ENCODE peak calls at places on chromosomes 1 and 21, in six cellular contexts. I, B, M, D, L and E are unnamed samples.

GRCh38 chr1:94039514-94039870 is 81.5 kb downstream of the ABCA4 start:
- DNase-seq in I (no peak), D (peak; percentile 54), M (peak; percentile 86), B (peak; percentile 83), L (peak; percentile 86), E (no peak)

GRCh38 chr1:55213885-55214213 is 1.3 kb downstream of the USP24 start:
- DNase-seq in M (no peak), D (no peak), B (no peak), L (no peak), I (no peak), E (no peak)

GRCh38 chr1:37947364-37947763 is 511 bp upstream of the INPP5B start:
- DNase-seq in D (no peak), B (no peak), L (no peak), I (no peak), M (no peak), E (no peak)

GRCh38 chr21:45114072-45114471 is 39.7 kb downstream of the ADARB1 start:
- DNase-seq in D (no peak), I (no peak), B (no peak), M (no peak), L (no peak), E (no peak)

GRCh38 chr1:200970771-200971427 is 52.6 kb downstream of the KIF21B start:
- DNase-seq in B (no peak), I (no peak), D (no peak), L (no peak), M (no peak), E (no peak)

GRCh38 chr21:32260130-32260529 is 18.7 kb downstream of the MIS18A start:
- DNase-seq in M (no peak), I (no peak), D (no peak), L (no peak), B (no peak), E (no peak)

GRCh38 chr1:212688338-212689047 is 11.1 kb downstream of the BATF3 start:
- DNase-seq in L (peak; percentile 6), M (no peak), D (no peak), I (no peak), B (no peak), E (peak; percentile 40)

GRCh38 chr1:176225911-176226310 is 18.8 kb upstream of the COP1 start:
- DNase-seq in I (no peak), D (no peak), B (no peak), L (no peak), M (no peak), E (no peak)

GRCh38 chr21:36005018-36005417 is 55.3 kb downstream of the SETD4 start:
- DNase-seq in I (no peak), L (no peak), B (no peak), D (no peak), M (no peak), E (no peak)

GRCh38 chr1:51168266-51168845 is 66.3 kb downstream of the C1orf185 start:
- DNase-seq in M (no peak), I (no peak), B (no peak), D (no peak), L (no peak), E (no peak)

GRCh38 chr1:183993132-183993531 is 44.4 kb downstream of the COLGALT2 start:
- DNase-seq in I (no peak), M (no peak), D (no peak), B (no peak), L (no peak), E (no peak)

GRCh38 chr1:23178931-23179330 is 10.3 kb upstream of the LUZP1 start:
- DNase-seq in L (peak; percentile 51), M (no peak), B (no peak), D (no peak), I (no peak), E (no peak)

GRCh38 chr1:17551755-17552234 is 12.3 kb downstream of the ARHGEF10L start:
- DNase-seq in B (no peak), I (no peak), M (no peak), L (no peak), D (no peak), E (peak; percentile 88)

GRCh38 chr1:228824377-228824776 is 89.1 kb downstream of the RHOU start:
- DNase-seq in I (no peak), M (no peak), D (no peak), L (no peak), B (no peak), E (no peak)

GRCh38 chr21:21018841-21019240 is 20.6 kb downstream of the NCAM2 start:
- DNase-seq in B (no peak), L (no peak), D (no peak), M (no peak), I (no peak), E (no peak)

GRCh38 chr21:35324372-35325220 is 275.5 kb upstream of the RUNX1 start:
- DNase-seq in D (no peak), I (no peak), L (no peak), B (peak; percentile 45), M (peak; percentile 39), E (no peak)

GRCh38 chr1:198876371-198876871 is 237.6 kb downstream of the PTPRC start:
- DNase-seq in I (no peak), B (no peak), M (peak; percentile 44), D (no peak), L (peak; percentile 48), E (no peak)

GRCh38 chr1:240029418-240029817 is 62.3 kb upstream of the FMN2 start:
- DNase-seq in M (peak; percentile 39), B (no peak), I (no peak), D (no peak), L (no peak), E (no peak)

GRCh38 chr1:110237406-110238152 is 27.5 kb downstream of the KCNC4 start:
- DNase-seq in B (no peak), D (no peak), M (no peak), I (no peak), L (no peak), E (no peak)

GRCh38 chr1:108154323-108154722 is 45.8 kb downstream of the SLC25A24 start:
- DNase-seq in M (no peak), D (no peak), B (no peak), I (no peak), L (no peak), E (no peak)

GRCh38 chr21:44443291-44443890 is 11.9 kb upstream of the LRRC3 start:
- DNase-seq in B (peak; percentile 32), I (no peak), L (no peak), M (no peak), D (no peak), E (no peak)

GRCh38 chr1:151130837-151131586 is 15.4 kb downstream of the SEMA6C start:
- DNase-seq in M (peak; percentile 99), D (peak; percentile 83), L (no peak), I (no peak), B (peak; percentile 88), E (peak; percentile 89)

GRCh38 chr1:38029081-38029681 is 16.6 kb downstream of the UTP11 start:
- DNase-seq in B (no peak), M (peak; percentile 89), I (no peak), L (peak; percentile 58), D (no peak), E (no peak)

GRCh38 chr1:21012937-21013336 is 163.8 kb downstream of the EIF4G3 start:
- DNase-seq in B (no peak), M (peak; percentile 32), D (no peak), L (peak; percentile 28), I (no peak), E (no peak)

GRCh38 chr1:117678246-117678977 is 72.6 kb downstream of the TENT5C start:
- DNase-seq in D (no peak), I (no peak), B (peak; percentile 53), M (no peak), L (no peak), E (no peak)

GRCh38 chr21:16250282-16250681 is 520.5 kb downstream of the USP25 start:
- DNase-seq in M (no peak), D (no peak), L (no peak), B (no peak), I (no peak), E (no peak)

GRCh38 chr1:25703671-25704637 is 87.4 kb downstream of the MAN1C1 start:
- DNase-seq in L (no peak), I (no peak), B (peak; percentile 66), M (no peak), D (peak; percentile 21), E (no peak)

GRCh38 chr1:59976194-59977074 is 49.9 kb upstream of the CYP2J2 start:
- DNase-seq in M (peak; percentile 60), L (peak; percentile 87), D (peak; percentile 54), B (peak; percentile 75), I (peak; percentile 91), E (no peak)

GRCh38 chr1:225763815-225764548 is 13.6 kb upstream of the SRP9 start:
- DNase-seq in L (no peak), M (no peak), I (no peak), D (no peak), B (no peak), E (no peak)

GRCh38 chr1:200674838-200675587 is 5.3 kb upstream of the DDX59 start:
- DNase-seq in B (no peak), I (no peak), D (no peak), M (peak; percentile 53), L (no peak), E (no peak)

GRCh38 chr1:113219377-113219776 is 146.4 kb downstream of the LRIG2 start:
- DNase-seq in B (no peak), L (peak; percentile 50), M (peak; percentile 69), D (no peak), I (no peak), E (no peak)

GRCh38 chr1:40313329-40313957 is 3.6 kb downstream of the COL9A2 start:
- DNase-seq in B (no peak), M (no peak), L (peak; percentile 4), I (no peak), D (no peak), E (no peak)

GRCh38 chr1:176033879-176034278 is 173.2 kb downstream of the COP1 start:
- DNase-seq in M (no peak), B (no peak), I (no peak), D (no peak), L (no peak), E (no peak)